ENCODE peak calls at places on chromosomes 4 and X, in six cellular contexts. One of them, this sample, is unnamed.

GRCh38 chr4:89353514-89353913 is 45.9 kb upstream of the GPRIN3 start:
- DNase-seq in HepG2: no peak
- DNase-seq in GM12891: no peak
- DNase-seq in GM12878: no peak
- DNase-seq in H1: no peak
- DNase-seq in K562: no peak
- DNase-seq in this sample: no peak

GRCh38 chrX:131633285-131633917 is 89.5 kb downstream of the OR13H1 start:
- DNase-seq in HepG2: peak
- DNase-seq in GM12891: no peak
- DNase-seq in GM12878: peak
- DNase-seq in H1: peak
- DNase-seq in K562: peak
- DNase-seq in this sample: peak

GRCh38 chrX:130975947-130976346 is 72.9 kb upstream of the ENOX2 start:
- DNase-seq in HepG2: peak
- DNase-seq in GM12891: no peak
- DNase-seq in GM12878: no peak
- DNase-seq in H1: peak
- DNase-seq in K562: peak
- DNase-seq in this sample: no peak

GRCh38 chrX:119698835-119699234 is 5.9 kb upstream of the SEPTIN6 start:
- DNase-seq in HepG2: peak
- DNase-seq in GM12891: no peak
- DNase-seq in GM12878: no peak
- DNase-seq in H1: no peak
- DNase-seq in K562: peak
- DNase-seq in this sample: no peak

GRCh38 chr4:71593306-71593705 is 190.6 kb downstream of the GC start:
- DNase-seq in HepG2: no peak
- DNase-seq in GM12891: no peak
- DNase-seq in GM12878: no peak
- DNase-seq in H1: no peak
- DNase-seq in K562: no peak
- DNase-seq in this sample: no peak

GRCh38 chr4:46179356-46179755 is 55.5 kb upstream of the GABRG1 start:
- DNase-seq in HepG2: no peak
- DNase-seq in GM12891: no peak
- DNase-seq in GM12878: no peak
- DNase-seq in H1: no peak
- DNase-seq in K562: no peak
- DNase-seq in this sample: no peak

GRCh38 chr4:154989511-154989910 is 208.4 kb downstream of the RBM46 start:
- DNase-seq in HepG2: no peak
- DNase-seq in GM12891: no peak
- DNase-seq in GM12878: no peak
- DNase-seq in H1: no peak
- DNase-seq in K562: no peak
- DNase-seq in this sample: no peak

GRCh38 chr4:184282895-184283654 is 65.4 kb upstream of the ENPP6 start:
- DNase-seq in HepG2: no peak
- DNase-seq in GM12891: no peak
- DNase-seq in GM12878: peak
- DNase-seq in H1: no peak
- DNase-seq in K562: no peak
- DNase-seq in this sample: no peak

GRCh38 chr4:152696764-152697250 is 17.0 kb upstream of the TMEM154 start:
- DNase-seq in HepG2: peak
- DNase-seq in GM12891: peak
- DNase-seq in GM12878: peak
- DNase-seq in H1: no peak
- DNase-seq in K562: no peak
- DNase-seq in this sample: peak

DNA sequence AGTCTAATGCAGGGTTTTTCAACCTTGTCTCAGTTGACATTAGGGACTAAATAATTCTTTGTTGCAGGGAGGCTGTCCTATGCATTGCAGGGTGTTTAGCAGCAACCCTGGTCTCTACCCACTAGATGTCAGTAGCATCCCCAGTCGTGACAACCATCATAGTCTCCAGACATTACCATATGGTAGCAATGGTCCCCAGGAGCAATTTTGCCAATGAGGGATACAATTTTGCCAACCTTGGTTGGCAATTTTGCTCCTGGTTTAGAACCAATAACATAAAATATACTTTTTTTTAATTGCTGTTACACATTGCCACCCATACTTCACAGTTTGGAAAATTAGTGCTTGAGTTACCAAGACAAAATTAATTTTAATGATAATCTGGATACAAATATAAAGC is 6.0 kb downstream of the EREG start:
- DNase-seq in HepG2: peak
- DNase-seq in GM12891: peak
- DNase-seq in GM12878: no peak
- DNase-seq in H1: no peak
- DNase-seq in K562: peak
- DNase-seq in this sample: no peak
- TF ChIP-seq TAF1 in HepG2: no peak
- TF ChIP-seq TAF1 in GM12891: no peak
- TF ChIP-seq TAF1 in GM12878: no peak
- TF ChIP-seq TAF1 in H1: no peak
- TF ChIP-seq TAF1 in K562: no peak
- TF ChIP-seq TAF1 in this sample: no peak

GRCh38 chrX:25003066-25003849 is 12.5 kb downstream of the ARX start:
- DNase-seq in HepG2: no peak
- DNase-seq in GM12891: no peak
- DNase-seq in GM12878: no peak
- DNase-seq in H1: no peak
- DNase-seq in K562: no peak
- DNase-seq in this sample: no peak
- TF ChIP-seq POLR2A in HepG2: no peak
- TF ChIP-seq POLR2A in GM12891: no peak
- TF ChIP-seq POLR2A in GM12878: no peak
- TF ChIP-seq POLR2A in H1: no peak
- TF ChIP-seq POLR2A in K562: no peak
- TF ChIP-seq POLR2A in this sample: no peak

GRCh38 chr4:6582889-6583504 is 8.0 kb downstream of the MAN2B2 start:
- DNase-seq in HepG2: peak
- DNase-seq in GM12891: no peak
- DNase-seq in GM12878: peak
- DNase-seq in H1: no peak
- DNase-seq in K562: peak
- DNase-seq in this sample: no peak
- TF ChIP-seq TAF1 in HepG2: no peak
- TF ChIP-seq TAF1 in GM12891: no peak
- TF ChIP-seq TAF1 in GM12878: no peak
- TF ChIP-seq TAF1 in H1: peak
- TF ChIP-seq TAF1 in K562: no peak
- TF ChIP-seq TAF1 in this sample: no peak

GRCh38 chrX:72641601-72642000 is 69.0 kb upstream of the HDAC8 start:
- DNase-seq in HepG2: no peak
- DNase-seq in GM12891: no peak
- DNase-seq in GM12878: no peak
- DNase-seq in H1: no peak
- DNase-seq in K562: no peak
- DNase-seq in this sample: no peak
- TF ChIP-seq POLR2A in HepG2: no peak
- TF ChIP-seq POLR2A in GM12891: no peak
- TF ChIP-seq POLR2A in GM12878: no peak
- TF ChIP-seq POLR2A in H1: no peak
- TF ChIP-seq POLR2A in K562: no peak
- TF ChIP-seq POLR2A in this sample: no peak

DNA sequence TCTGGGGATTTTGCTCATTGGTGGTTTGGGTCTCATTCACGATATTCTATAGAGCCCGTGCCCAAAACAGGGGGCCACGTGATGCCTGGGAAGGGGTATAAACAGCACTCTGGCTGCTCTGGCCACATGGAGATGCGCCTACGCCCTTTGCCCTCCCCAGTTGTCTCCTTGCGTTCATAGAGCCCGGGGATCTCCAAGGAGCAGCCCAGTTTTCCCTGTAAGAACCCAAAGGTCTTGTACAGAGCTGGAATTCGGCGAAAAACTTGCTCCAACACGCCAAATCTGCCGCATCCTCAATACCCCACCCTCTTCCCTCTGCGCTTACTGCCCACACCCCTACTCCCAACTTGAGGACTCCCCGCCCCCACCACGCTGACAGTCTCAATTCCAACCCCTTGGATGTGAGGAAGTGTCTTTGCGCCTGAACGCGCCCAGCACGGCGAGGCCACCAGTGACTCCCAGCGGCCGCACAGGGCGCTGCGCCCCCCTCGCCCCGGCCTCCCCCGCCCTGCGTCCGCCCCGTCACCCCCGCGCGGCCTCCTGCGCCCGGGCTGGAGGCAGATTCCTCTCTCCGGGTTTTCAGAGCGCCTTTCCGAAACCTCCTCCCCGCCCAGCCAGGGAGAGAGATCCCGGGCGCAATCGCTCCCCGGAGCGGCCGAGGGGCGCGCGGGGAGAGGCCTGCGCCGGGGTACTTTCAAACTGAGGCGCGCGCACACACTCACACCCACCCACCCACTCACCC is at the start of gene NHS:
- DNase-seq in HepG2: no peak
- DNase-seq in GM12891: no peak
- DNase-seq in GM12878: no peak
- DNase-seq in H1: peak
- DNase-seq in K562: peak
- DNase-seq in this sample: peak
- TF ChIP-seq TAF1 in HepG2: no peak
- TF ChIP-seq TAF1 in GM12891: no peak
- TF ChIP-seq TAF1 in GM12878: no peak
- TF ChIP-seq TAF1 in H1: no peak
- TF ChIP-seq TAF1 in K562: no peak
- TF ChIP-seq TAF1 in this sample: no peak

GRCh38 chrX:54044877-54045328 is 630 bp upstream of the PHF8 start:
- DNase-seq in HepG2: peak
- DNase-seq in GM12891: no peak
- DNase-seq in GM12878: peak
- DNase-seq in H1: no peak
- DNase-seq in K562: no peak
- DNase-seq in this sample: no peak
- TF ChIP-seq POLR2A in HepG2: peak
- TF ChIP-seq POLR2A in GM12891: peak
- TF ChIP-seq POLR2A in GM12878: peak
- TF ChIP-seq POLR2A in H1: no peak
- TF ChIP-seq POLR2A in K562: no peak
- TF ChIP-seq POLR2A in this sample: no peak

GRCh38 chrX:1443496-1444075 is 9.1 kb downstream of the ASMTL start:
- DNase-seq in HepG2: no peak
- DNase-seq in GM12891: no peak
- DNase-seq in GM12878: no peak
- DNase-seq in H1: no peak
- DNase-seq in K562: no peak
- DNase-seq in this sample: no peak

GRCh38 chrX:1440506-1440905 is 12.2 kb downstream of the ASMTL start:
- DNase-seq in HepG2: no peak
- DNase-seq in GM12891: no peak
- DNase-seq in GM12878: no peak
- DNase-seq in H1: no peak
- DNase-seq in K562: no peak
- DNase-seq in this sample: no peak

GRCh38 chrX:1444896-1445480 is 7.7 kb downstream of the ASMTL start:
- DNase-seq in HepG2: no peak
- DNase-seq in GM12891: no peak
- DNase-seq in GM12878: no peak
- DNase-seq in H1: no peak
- DNase-seq in K562: no peak
- DNase-seq in this sample: no peak

GRCh38 chrX:1442724-1443367 is 9.9 kb downstream of the ASMTL start:
- DNase-seq in HepG2: no peak
- DNase-seq in GM12891: no peak
- DNase-seq in GM12878: no peak
- DNase-seq in H1: no peak
- DNase-seq in K562: no peak
- DNase-seq in this sample: no peak

DNA sequence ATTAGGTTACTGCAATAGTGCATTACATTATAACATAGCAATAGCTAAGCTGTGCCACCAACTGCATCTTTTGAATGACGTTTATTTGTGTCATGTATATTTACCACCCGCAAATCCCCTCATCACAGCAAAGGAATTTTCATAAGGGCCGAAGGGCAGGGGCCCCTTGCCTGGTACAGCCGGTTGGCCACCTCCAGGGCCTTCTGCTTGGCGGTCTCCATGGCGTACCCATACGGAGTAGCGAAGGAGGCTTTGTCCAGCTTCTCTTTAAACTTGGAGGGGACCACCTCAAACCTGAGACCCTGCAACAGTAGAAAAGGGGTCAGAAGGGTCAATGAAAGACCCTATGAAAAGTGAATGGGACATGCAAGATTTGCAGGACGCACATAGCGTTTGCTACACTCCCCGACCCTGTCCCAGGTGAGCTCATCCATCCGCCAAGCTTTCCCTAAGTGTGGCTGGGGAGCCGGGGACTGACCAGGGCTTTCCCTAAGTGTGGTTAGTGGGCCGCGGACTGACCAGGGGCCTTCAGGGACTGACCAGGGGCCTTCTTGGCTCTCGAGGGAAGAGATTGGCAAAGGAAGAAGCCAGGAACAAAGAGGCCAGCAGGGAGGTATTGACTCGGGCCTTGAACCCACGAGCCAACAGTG is 10.6 kb downstream of the ASMTL start:
- DNase-seq in HepG2: no peak
- DNase-seq in GM12891: no peak
- DNase-seq in GM12878: no peak
- DNase-seq in H1: no peak
- DNase-seq in K562: no peak
- DNase-seq in this sample: no peak
- TF ChIP-seq TAF1 in HepG2: no peak
- TF ChIP-seq TAF1 in GM12891: no peak
- TF ChIP-seq TAF1 in GM12878: no peak
- TF ChIP-seq TAF1 in H1: no peak
- TF ChIP-seq TAF1 in K562: no peak
- TF ChIP-seq TAF1 in this sample: no peak

GRCh38 chr4:39024311-39024865 is 7.8 kb downstream of the TMEM156 start:
- DNase-seq in HepG2: no peak
- DNase-seq in GM12891: no peak
- DNase-seq in GM12878: no peak
- DNase-seq in H1: no peak
- DNase-seq in K562: no peak
- DNase-seq in this sample: no peak
- TF ChIP-seq POLR2A in HepG2: no peak
- TF ChIP-seq POLR2A in GM12891: no peak
- TF ChIP-seq POLR2A in GM12878: no peak
- TF ChIP-seq POLR2A in H1: no peak
- TF ChIP-seq POLR2A in K562: no peak
- TF ChIP-seq POLR2A in this sample: no peak

DNA sequence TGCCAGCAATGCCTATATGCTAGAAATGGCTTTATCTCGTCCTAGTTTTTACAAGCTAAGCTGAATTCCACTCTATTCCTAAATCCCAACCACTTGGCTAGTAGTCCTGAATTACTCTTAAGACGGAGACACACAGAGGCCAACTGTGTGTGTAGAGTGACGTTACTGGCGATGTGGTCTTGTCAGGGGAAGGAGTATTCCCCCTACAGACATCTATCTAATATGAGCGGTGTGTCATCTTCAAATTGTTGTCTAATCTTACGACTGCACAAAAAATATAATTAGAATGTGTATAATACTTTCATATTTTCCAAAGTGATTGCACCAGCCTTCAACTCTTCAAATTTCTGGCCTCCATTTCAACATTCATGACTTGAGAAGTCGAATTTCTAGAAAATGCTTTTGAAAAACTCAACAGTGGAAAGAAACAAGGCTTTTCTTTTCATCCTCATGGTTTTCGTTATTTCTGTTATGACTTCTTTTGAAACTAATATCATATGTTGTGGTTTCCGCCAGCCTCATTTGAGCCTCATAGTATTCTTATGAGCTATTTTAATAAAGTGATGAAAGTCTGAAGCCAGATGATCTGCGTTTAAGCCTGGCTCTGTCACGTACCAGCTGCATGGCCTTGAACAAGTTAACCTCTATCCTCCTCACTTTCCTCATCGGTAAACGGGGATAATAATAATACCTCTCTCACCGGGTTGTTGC is 132.3 kb downstream of the SOWAHB start:
- DNase-seq in HepG2: no peak
- DNase-seq in GM12891: no peak
- DNase-seq in GM12878: peak
- DNase-seq in H1: no peak
- DNase-seq in K562: no peak
- DNase-seq in this sample: no peak
- TF ChIP-seq TAF1 in HepG2: no peak
- TF ChIP-seq TAF1 in GM12891: no peak
- TF ChIP-seq TAF1 in GM12878: no peak
- TF ChIP-seq TAF1 in H1: no peak
- TF ChIP-seq TAF1 in K562: no peak
- TF ChIP-seq TAF1 in this sample: no peak